ENCODE peak calls at places on chromosomes 11 and 22, in six cellular contexts. One of them, this sample, is unnamed. For H3K4me1 and H3K27me3, the result is how much of the 10 kb centered on the place peaks cover.

GRCh38 chr11:57597461-57597892 is at the start of gene SERPING1:
- DNase-seq in endothelial cell of umbilical vein: no peak
- DNase-seq in HepG2: no peak
- DNase-seq in GM23248: peak
- DNase-seq in H1: no peak
- DNase-seq in ovary: peak
- DNase-seq in this sample: peak

GRCh38 chr11:59668188-59668949 is 468 bp downstream of the PATL1 start:
- DNase-seq in ovary: peak
- DNase-seq in HepG2: peak
- DNase-seq in H1: peak
- DNase-seq in GM23248: peak
- DNase-seq in endothelial cell of umbilical vein: peak
- DNase-seq in this sample: peak

GRCh38 chr22:30866811-30867271 is 101.7 kb downstream of the MORC2 start:
- DNase-seq in H1: no peak
- DNase-seq in GM23248: peak
- DNase-seq in ovary: no peak
- DNase-seq in HepG2: peak
- DNase-seq in endothelial cell of umbilical vein: peak
- DNase-seq in this sample: no peak

GRCh38 chr11:64319421-64319761 is 1.5 kb downstream of the PRDX5 start:
- DNase-seq in ovary: no peak
- DNase-seq in endothelial cell of umbilical vein: no peak
- DNase-seq in H1: no peak
- DNase-seq in HepG2: no peak
- DNase-seq in GM23248: peak
- DNase-seq in this sample: no peak

GRCh38 chr11:134524201-134524600 is 112.2 kb upstream of the B3GAT1 start:
- DNase-seq in GM23248: no peak
- DNase-seq in H1: no peak
- DNase-seq in HepG2: no peak
- DNase-seq in ovary: no peak
- DNase-seq in endothelial cell of umbilical vein: no peak
- DNase-seq in this sample: no peak

GRCh38 chr22:41799486-41800347 is 762 bp upstream of the CCDC134 start:
- DNase-seq in ovary: peak
- DNase-seq in H1: peak
- DNase-seq in endothelial cell of umbilical vein: no peak
- DNase-seq in GM23248: peak
- DNase-seq in HepG2: no peak
- DNase-seq in this sample: peak

GRCh38 chr11:66113132-66113856 is 43.2 kb downstream of the PACS1 start:
- DNase-seq in GM23248: peak
- DNase-seq in endothelial cell of umbilical vein: peak
- DNase-seq in ovary: no peak
- DNase-seq in H1: no peak
- DNase-seq in HepG2: peak
- DNase-seq in this sample: no peak

GRCh38 chr11:116300252-116300651 is 472.5 kb downstream of the BUD13 start:
- DNase-seq in HepG2: no peak
- DNase-seq in GM23248: no peak
- DNase-seq in endothelial cell of umbilical vein: no peak
- DNase-seq in H1: no peak
- DNase-seq in ovary: no peak
- DNase-seq in this sample: no peak

GRCh38 chr11:122375687-122376399 is 259.8 kb upstream of the BLID start:
- DNase-seq in GM23248: peak
- DNase-seq in endothelial cell of umbilical vein: no peak
- DNase-seq in HepG2: no peak
- DNase-seq in ovary: no peak
- DNase-seq in H1: no peak
- DNase-seq in this sample: no peak

GRCh38 chr11:45915446-45915845 is 2.2 kb downstream of the PEX16 start:
- DNase-seq in GM23248: no peak
- DNase-seq in ovary: no peak
- DNase-seq in endothelial cell of umbilical vein: no peak
- DNase-seq in HepG2: no peak
- DNase-seq in H1: no peak
- DNase-seq in this sample: no peak

GRCh38 chr22:47610766-47611165 is 848.3 kb downstream of the TBC1D22A start:
- DNase-seq in ovary: no peak
- DNase-seq in endothelial cell of umbilical vein: no peak
- DNase-seq in GM23248: no peak
- DNase-seq in H1: no peak
- DNase-seq in HepG2: no peak
- DNase-seq in this sample: no peak

GRCh38 chr11:114099392-114100178 is 40.1 kb downstream of the ZBTB16 start:
- DNase-seq in endothelial cell of umbilical vein: no peak
- DNase-seq in GM23248: no peak
- DNase-seq in ovary: no peak
- DNase-seq in H1: no peak
- DNase-seq in HepG2: no peak
- DNase-seq in this sample: no peak
- H3K4me1 ChIP-seq in endothelial cell of umbilical vein: under half
- H3K4me1 ChIP-seq in GM23248: under half
- H3K4me1 ChIP-seq in ovary: under half
- H3K4me1 ChIP-seq in H1: under half
- H3K4me1 ChIP-seq in HepG2: under half
- H3K4me1 ChIP-seq in this sample: half or more

GRCh38 chr22:50296658-50297490 is 10.6 kb downstream of the PLXNB2 start:
- DNase-seq in ovary: no peak
- DNase-seq in GM23248: no peak
- DNase-seq in H1: no peak
- DNase-seq in endothelial cell of umbilical vein: no peak
- DNase-seq in HepG2: peak
- DNase-seq in this sample: no peak

GRCh38 chr22:50293441-50294318 is 13.8 kb downstream of the PLXNB2 start:
- DNase-seq in endothelial cell of umbilical vein: peak
- DNase-seq in HepG2: peak
- DNase-seq in H1: peak
- DNase-seq in ovary: peak
- DNase-seq in GM23248: peak
- DNase-seq in this sample: no peak

GRCh38 chr22:50297510-50298265 is 9.8 kb downstream of the PLXNB2 start:
- DNase-seq in GM23248: no peak
- DNase-seq in H1: no peak
- DNase-seq in HepG2: no peak
- DNase-seq in endothelial cell of umbilical vein: no peak
- DNase-seq in ovary: no peak
- DNase-seq in this sample: no peak

GRCh38 chr22:50292643-50293440 is 14.6 kb downstream of the PLXNB2 start:
- DNase-seq in ovary: no peak
- DNase-seq in HepG2: no peak
- DNase-seq in endothelial cell of umbilical vein: no peak
- DNase-seq in GM23248: no peak
- DNase-seq in H1: peak
- DNase-seq in this sample: no peak

DNA sequence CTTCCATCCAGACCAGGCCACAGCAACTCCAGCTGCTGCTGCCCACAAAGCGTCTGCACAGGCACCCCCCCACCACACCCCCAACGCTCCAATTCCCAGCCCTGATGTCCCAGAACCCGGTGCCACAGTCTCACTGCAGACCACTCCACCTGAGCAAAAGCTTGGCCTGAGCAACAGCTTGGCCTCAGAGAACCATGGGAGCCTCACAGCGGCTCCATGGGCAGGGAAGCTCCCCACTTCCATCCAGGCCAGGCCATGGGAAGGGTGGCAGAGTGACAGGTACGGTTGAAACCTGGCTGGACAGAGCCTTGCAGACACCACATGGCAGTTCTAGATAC is 13.2 kb downstream of the PLXNB2 start:
- DNase-seq in GM23248: peak
- DNase-seq in H1: no peak
- DNase-seq in HepG2: no peak
- DNase-seq in endothelial cell of umbilical vein: no peak
- DNase-seq in ovary: no peak
- DNase-seq in this sample: no peak
- H3K27me3 ChIP-seq in GM23248: under half
- H3K27me3 ChIP-seq in H1: under half
- H3K27me3 ChIP-seq in HepG2: under half
- H3K27me3 ChIP-seq in endothelial cell of umbilical vein: under half
- H3K27me3 ChIP-seq in ovary: under half
- H3K27me3 ChIP-seq in this sample: under half

GRCh38 chr11:32430586-32431357 is 4.6 kb downstream of the WT1 start:
- DNase-seq in HepG2: no peak
- DNase-seq in ovary: peak
- DNase-seq in H1: peak
- DNase-seq in GM23248: no peak
- DNase-seq in endothelial cell of umbilical vein: no peak
- DNase-seq in this sample: no peak
- H3K27ac ChIP-seq in HepG2: no peak
- H3K27ac ChIP-seq in ovary: peak
- H3K27ac ChIP-seq in H1: no peak
- H3K27ac ChIP-seq in GM23248: no peak
- H3K27ac ChIP-seq in endothelial cell of umbilical vein: no peak
- H3K27ac ChIP-seq in this sample: no peak

GRCh38 chr11:1847006-1847735 is 5.7 kb upstream of the LSP1 start:
- DNase-seq in H1: no peak
- DNase-seq in ovary: no peak
- DNase-seq in HepG2: no peak
- DNase-seq in GM23248: no peak
- DNase-seq in endothelial cell of umbilical vein: no peak
- DNase-seq in this sample: no peak
- H3K4me1 ChIP-seq in H1: under half
- H3K4me1 ChIP-seq in ovary: under half
- H3K4me1 ChIP-seq in HepG2: under half
- H3K4me1 ChIP-seq in GM23248: under half
- H3K4me1 ChIP-seq in endothelial cell of umbilical vein: under half
- H3K4me1 ChIP-seq in this sample: under half

This sample was measured in tibial nerve.